ENCODE peak calls at places on chromosomes 3 and 15, in seven cellular contexts. W is RPMI8226; P is AG09319; Y is stimulated activated naive B cell treated with anti-CD40 and anti-IgM and Interleukin-4, amounts not matched to agents 10 μg/mL and 1 μg/mL and 100 μg/mL, for 72 hours; L is Daoy; N is midbrain; H is stomach. G is an unnamed sample.
A peak's percentile ranks its signal among the peaks of the same experiment; 100 is the strongest.

GRCh38 chr3:171704002-171704401 is 106.3 kb downstream of the PLD1 start:
- DNase-seq in W (peak; percentile 46), P (no peak), Y (no peak), L (peak; percentile 45), N (peak; percentile 13), H (peak; percentile 56), G (peak; percentile 36)

GRCh38 chr3:46576899-46577298 is 10.8 kb upstream of the LRRC2 start:
- DNase-seq in W (no peak), P (no peak), Y (no peak), L (no peak), N (no peak), H (no peak), G (no peak)

GRCh38 chr15:85094685-85095084 is 113.0 kb downstream of the PDE8A start:
- DNase-seq in W (no peak), P (no peak), Y (no peak), L (no peak), N (no peak), H (no peak), G (peak; percentile 29)

GRCh38 chr15:39889601-39890000 is 30.5 kb downstream of the GPR176 start:
- DNase-seq in W (no peak), P (no peak), Y (no peak), L (no peak), N (no peak), H (no peak), G (no peak)

GRCh38 chr15:58241872-58242271 is 103.7 kb downstream of the AQP9 start:
- DNase-seq in W (peak; percentile 44), P (no peak), Y (no peak), L (no peak), N (no peak), H (no peak), G (peak; percentile 23)

GRCh38 chr3:133040696-133041523 is 2.7 kb downstream of the TMEM108 start:
- DNase-seq in W (peak; percentile 42), P (peak; percentile 12), Y (peak; percentile 15), L (peak; percentile 73), N (peak; percentile 89), H (peak; percentile 75), G (peak; percentile 86)

GRCh38 chr3:187678869-187679268 is 8.7 kb upstream of the SST start:
- DNase-seq in W (peak; percentile 36), P (peak; percentile 53), Y (peak; percentile 29), L (peak; percentile 61), N (peak; percentile 35), H (peak; percentile 37), G (peak; percentile 82)

GRCh38 chr3:133935843-133936825 is 40.5 kb upstream of the RAB6B start:
- DNase-seq in W (no peak), P (no peak), Y (no peak), L (no peak), N (no peak), H (peak; percentile 4), G (no peak)

GRCh38 chr15:51390932-51391432 is 49.5 kb downstream of the GLDN start:
- DNase-seq in W (no peak), P (no peak), Y (no peak), L (no peak), N (no peak), H (no peak), G (no peak)

GRCh38 chr3:97265237-97266005 is 451.0 kb downstream of the EPHA6 start:
- DNase-seq in W (no peak), P (no peak), Y (no peak), L (no peak), N (no peak), H (no peak), G (no peak)

GRCh38 chr15:73052679-73053397 is 575 bp downstream of the NEO1 start:
- DNase-seq in W (peak; percentile 61), P (no peak), Y (peak; percentile 2), L (peak; percentile 67), N (peak; percentile 67), H (peak; percentile 29), G (peak; percentile 58)

GRCh38 chr3:79167651-79168416 is 600.0 kb downstream of the ROBO1 start:
- DNase-seq in W (no peak), P (peak; percentile 74), Y (no peak), L (peak; percentile 82), N (no peak), H (no peak), G (peak; percentile 95)

GRCh38 chr3:72042397-72043211 is 257.7 kb upstream of the PROK2 start:
- DNase-seq in W (no peak), P (peak; percentile 16), Y (no peak), L (no peak), N (no peak), H (no peak), G (peak; percentile 81)

GRCh38 chr15:20341901-20342605 is 199.5 kb downstream of the GOLGA6L6 start:
- DNase-seq in W (peak; percentile 68), P (no peak), Y (no peak), L (peak; percentile 76), N (no peak), H (peak; percentile 72), G (no peak)

GRCh38 chr3:173371848-173372487 is 25.6 kb upstream of the NLGN1 start:
- DNase-seq in W (peak; percentile 22), P (no peak), Y (no peak), L (peak; percentile 53), N (peak; percentile 56), H (no peak), G (peak; percentile 80)

GRCh38 chr15:41693757-41694156 is 33.6 kb downstream of the MGA start:
- DNase-seq in W (no peak), P (no peak), Y (no peak), L (no peak), N (no peak), H (no peak), G (no peak)

GRCh38 chr15:60854858-60855568 is 374.1 kb downstream of the RORA start:
- DNase-seq in W (no peak), P (no peak), Y (no peak), L (peak; percentile 33), N (no peak), H (no peak), G (no peak)

GRCh38 chr3:39361252-39361927 is 21.8 kb upstream of the SLC25A38 start:
- DNase-seq in W (no peak), P (no peak), Y (no peak), L (no peak), N (no peak), H (no peak), G (no peak)

GRCh38 chr3:40899286-40899712 is 300.0 kb upstream of the CTNNB1 start:
- DNase-seq in W (no peak), P (no peak), Y (no peak), L (peak; percentile 36), N (no peak), H (no peak), G (peak; percentile 4)

GRCh38 chr3:144775581-144775980 is 804.0 kb downstream of the DIPK2A start:
- DNase-seq in W (no peak), P (no peak), Y (no peak), L (no peak), N (no peak), H (no peak), G (no peak)

GRCh38 chr3:108552267-108553159 is 36.7 kb downstream of the CIP2A start:
- DNase-seq in W (peak; percentile 55), P (peak; percentile 14), Y (no peak), L (no peak), N (peak; percentile 69), H (no peak), G (peak; percentile 75)

GRCh38 chr15:73956276-73957086 is 30.2 kb downstream of the LOXL1 start:
- DNase-seq in W (no peak), P (peak; percentile 74), Y (no peak), L (peak; percentile 98), N (no peak), H (peak; percentile 57), G (peak; percentile 81)

GRCh38 chr3:178385280-178385952 is 150.8 kb upstream of the KCNMB2 start:
- DNase-seq in W (peak; percentile 51), P (no peak), Y (peak; percentile 1), L (peak; percentile 27), N (peak; percentile 47), H (no peak), G (peak; percentile 83)

GRCh38 chr3:99012051-99012450 is 110.6 kb upstream of the DCBLD2 start:
- DNase-seq in W (no peak), P (no peak), Y (no peak), L (no peak), N (no peak), H (no peak), G (peak; percentile 67)

GRCh38 chr3:50648297-50648696 is 26.4 kb upstream of the DOCK3 start:
- DNase-seq in W (no peak), P (no peak), Y (no peak), L (no peak), N (no peak), H (no peak), G (no peak)

GRCh38 chr3:24185738-24186384 is 240.8 kb downstream of the NR1D2 start:
- DNase-seq in W (peak; percentile 49), P (no peak), Y (peak; percentile 6), L (peak; percentile 64), N (peak; percentile 35), H (peak; percentile 37), G (peak; percentile 68)

GRCh38 chr15:84826369-84826823 is 9.2 kb downstream of the ALPK3 start:
- DNase-seq in W (peak; percentile 79), P (no peak), Y (no peak), L (peak; percentile 36), N (no peak), H (peak; percentile 76), G (no peak)

GRCh38 chr3:46612324-46612723 is at the start of gene FAM240A:
- DNase-seq in W (no peak), P (no peak), Y (no peak), L (no peak), N (peak; percentile 42), H (no peak), G (peak; percentile 60)

GRCh38 chr3:123024056-123024455 is 3.5 kb downstream of the SEMA5B start:
- DNase-seq in W (no peak), P (no peak), Y (no peak), L (no peak), N (no peak), H (no peak), G (no peak)

GRCh38 chr3:42746455-42747450 is 26.3 kb downstream of the CCDC13 start:
- DNase-seq in W (no peak), P (peak; percentile 75), Y (no peak), L (no peak), N (peak; percentile 71), H (peak; percentile 55), G (peak; percentile 87)

GRCh38 chr15:80619677-80620076 is 75.4 kb upstream of the ABHD17C start:
- DNase-seq in W (no peak), P (no peak), Y (no peak), L (no peak), N (no peak), H (no peak), G (peak; percentile 38)

GRCh38 chr15:37204698-37205097 is 104.3 kb upstream of the MEIS2 start:
- DNase-seq in W (no peak), P (no peak), Y (no peak), L (no peak), N (no peak), H (no peak), G (no peak)